ENCODE peak calls at places on chromosomes 5 and 9, in eight cellular contexts. T is BE2C, K is fibroblast of lung, C is sigmoid colon, F is gastrocnemius medialis, U is HFFc6, R is GM12878, H is cardiac fibroblast. I is an unnamed sample.

GRCh38 chr9:108478431-108478837 is 377.4 kb downstream of the ACTL7B start:
- DNase-seq in T (peak), K (peak), C (peak), F (peak), U (peak), R (no peak), H (peak), I (no peak)

GRCh38 chr5:90530736-90531487 is 1.5 kb upstream of the LYSMD3 start:
- DNase-seq in T (no peak), K (no peak), C (no peak), F (no peak), U (no peak), R (no peak), H (peak), I (no peak)

GRCh38 chr5:80959768-80960442 is at the start of gene RASGRF2:
- DNase-seq in T (peak), K (peak), C (peak), F (no peak), U (no peak), R (no peak), H (no peak), I (peak)

GRCh38 chr5:18281947-18282557 is 647.8 kb downstream of the TAF11L14 start:
- DNase-seq in T (no peak), K (peak), C (no peak), F (no peak), U (peak), R (no peak), H (peak), I (peak)

GRCh38 chr9:74935008-74935407 is 17.7 kb downstream of the C9orf40 start:
- DNase-seq in T (no peak), K (no peak), C (no peak), F (no peak), U (no peak), R (no peak), H (no peak), I (no peak)

GRCh38 chr9:14687042-14687719 is 6.1 kb downstream of the ZDHHC21 start:
- DNase-seq in T (no peak), K (peak), C (no peak), F (no peak), U (peak), R (no peak), H (peak), I (no peak)

GRCh38 chr9:33903157-33903780 is 86.3 kb downstream of the UBE2R2 start:
- DNase-seq in T (no peak), K (no peak), C (no peak), F (no peak), U (no peak), R (no peak), H (peak), I (no peak)

GRCh38 chr9:108850293-108850897 is 5.4 kb downstream of the ACTL7B start:
- DNase-seq in T (no peak), K (peak), C (no peak), F (no peak), U (peak), R (no peak), H (peak), I (peak)

GRCh38 chr9:104088416-104088815 is 5.7 kb upstream of the SMC2 start:
- DNase-seq in T (no peak), K (peak), C (no peak), F (no peak), U (no peak), R (no peak), H (no peak), I (no peak)

GRCh38 chr9:35272989-35273388 is 111.2 kb downstream of the UNC13B start:
- DNase-seq in T (no peak), K (peak), C (no peak), F (no peak), U (peak), R (no peak), H (peak), I (no peak)

GRCh38 chr5:79263-79662 is 12.7 kb upstream of the PLEKHG4B start:
- DNase-seq in T (no peak), K (no peak), C (no peak), F (no peak), U (no peak), R (no peak), H (no peak), I (no peak)

GRCh38 chr5:96823900-96824351 is 16.2 kb upstream of the ERAP1 start:
- DNase-seq in T (peak), K (peak), C (no peak), F (no peak), U (peak), R (no peak), H (peak), I (no peak)

GRCh38 chr9:131951905-131952304 is 127.8 kb downstream of the MED27 start:
- DNase-seq in T (peak), K (peak), C (no peak), F (peak), U (no peak), R (no peak), H (peak), I (no peak)

GRCh38 chr9:132141948-132142594 is 19.8 kb upstream of the NTNG2 start:
- DNase-seq in T (no peak), K (no peak), C (no peak), F (no peak), U (no peak), R (no peak), H (no peak), I (no peak)

GRCh38 chr5:53927668-53928247 is 367.3 kb downstream of the NDUFS4 start:
- DNase-seq in T (no peak), K (no peak), C (no peak), F (no peak), U (no peak), R (no peak), H (no peak), I (no peak)

GRCh38 chr5:373710-374602 is 52.4 kb downstream of the AHRR start:
- DNase-seq in T (peak), K (peak), C (no peak), F (no peak), U (peak), R (no peak), H (peak), I (peak)

GRCh38 chr5:151799407-151799806 is 27.7 kb downstream of the G3BP1 start:
- DNase-seq in T (no peak), K (no peak), C (no peak), F (no peak), U (peak), R (no peak), H (no peak), I (no peak)

GRCh38 chr9:79567671-79568098 is 4.1 kb upstream of the TLE4 start:
- DNase-seq in T (no peak), K (no peak), C (no peak), F (no peak), U (peak), R (no peak), H (no peak), I (no peak)
- TF ChIP-seq CTCF in T (peak), K (no peak), C (no peak), F (no peak), U (peak), R (peak), H (no peak), I (no peak)

GRCh38 chr5:100161868-100162267 is 373.3 kb upstream of the FAM174A start:
- DNase-seq in T (no peak), K (no peak), C (no peak), F (no peak), U (no peak), R (no peak), H (no peak), I (no peak)
- TF ChIP-seq CTCF in T (no peak), K (no peak), C (no peak), F (no peak), U (no peak), R (no peak), H (no peak), I (no peak)

DNA sequence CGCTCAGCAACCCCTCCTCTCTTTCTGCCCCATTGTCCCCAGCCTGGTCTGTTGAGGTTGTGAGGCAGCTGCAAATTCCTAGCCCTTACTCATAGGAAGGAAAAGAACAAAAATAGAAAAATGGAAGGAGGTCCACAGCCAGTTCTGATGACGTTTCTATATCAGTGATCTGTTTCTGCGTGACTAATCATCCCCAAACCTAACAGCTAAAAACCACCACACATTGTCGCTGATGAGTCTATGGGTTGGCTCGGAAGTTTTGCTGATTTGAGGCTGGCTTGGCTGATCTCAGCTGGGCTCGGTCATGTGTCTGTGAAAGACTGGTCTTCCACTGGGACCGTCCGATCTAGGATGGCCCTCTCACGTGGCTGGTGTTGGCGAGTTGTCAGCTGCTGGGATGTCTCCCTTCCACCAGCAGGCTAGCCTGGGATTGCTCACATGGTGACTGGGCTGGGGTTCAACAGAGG is 200.6 kb upstream of the ZNF618 start:
- DNase-seq in T (no peak), K (peak), C (peak), F (peak), U (peak), R (no peak), H (peak), I (no peak)
- TF ChIP-seq CTCF in T (no peak), K (no peak), C (no peak), F (no peak), U (peak), R (no peak), H (peak), I (no peak)

GRCh38 chr9:128787583-128788156 is 617 bp downstream of the TBC1D13 start:
- DNase-seq in T (no peak), K (peak), C (no peak), F (no peak), U (no peak), R (no peak), H (peak), I (peak)

GRCh38 chr9:128788445-128788844 is 1.4 kb downstream of the TBC1D13 start:
- DNase-seq in T (no peak), K (no peak), C (no peak), F (no peak), U (no peak), R (no peak), H (no peak), I (no peak)

GRCh38 chr9:128792134-128792533 is 5.1 kb downstream of the TBC1D13 start:
- DNase-seq in T (no peak), K (no peak), C (no peak), F (no peak), U (no peak), R (no peak), H (no peak), I (no peak)

GRCh38 chr9:128790536-128790935 is 3.5 kb downstream of the TBC1D13 start:
- DNase-seq in T (no peak), K (no peak), C (no peak), F (no peak), U (no peak), R (no peak), H (no peak), I (no peak)

GRCh38 chr9:128792978-128793686 is 6.1 kb downstream of the TBC1D13 start:
- DNase-seq in T (no peak), K (no peak), C (no peak), F (no peak), U (no peak), R (no peak), H (no peak), I (no peak)
- TF ChIP-seq CTCF in T (no peak), K (no peak), C (no peak), F (no peak), U (no peak), R (no peak), H (no peak), I (no peak)

GRCh38 chr5:71738962-71739361 is 19.9 kb downstream of the CARTPT start:
- DNase-seq in T (no peak), K (no peak), C (no peak), F (no peak), U (no peak), R (peak), H (no peak), I (peak)

GRCh38 chr5:71737931-71738539 is 19.0 kb downstream of the CARTPT start:
- DNase-seq in T (no peak), K (no peak), C (no peak), F (no peak), U (no peak), R (no peak), H (no peak), I (no peak)

GRCh38 chr5:71744009-71744792 is 25.1 kb downstream of the CARTPT start:
- DNase-seq in T (no peak), K (no peak), C (no peak), F (no peak), U (no peak), R (no peak), H (no peak), I (no peak)

GRCh38 chr5:71743135-71743534 is 24.1 kb downstream of the CARTPT start:
- DNase-seq in T (no peak), K (peak), C (no peak), F (no peak), U (no peak), R (no peak), H (no peak), I (no peak)

DNA sequence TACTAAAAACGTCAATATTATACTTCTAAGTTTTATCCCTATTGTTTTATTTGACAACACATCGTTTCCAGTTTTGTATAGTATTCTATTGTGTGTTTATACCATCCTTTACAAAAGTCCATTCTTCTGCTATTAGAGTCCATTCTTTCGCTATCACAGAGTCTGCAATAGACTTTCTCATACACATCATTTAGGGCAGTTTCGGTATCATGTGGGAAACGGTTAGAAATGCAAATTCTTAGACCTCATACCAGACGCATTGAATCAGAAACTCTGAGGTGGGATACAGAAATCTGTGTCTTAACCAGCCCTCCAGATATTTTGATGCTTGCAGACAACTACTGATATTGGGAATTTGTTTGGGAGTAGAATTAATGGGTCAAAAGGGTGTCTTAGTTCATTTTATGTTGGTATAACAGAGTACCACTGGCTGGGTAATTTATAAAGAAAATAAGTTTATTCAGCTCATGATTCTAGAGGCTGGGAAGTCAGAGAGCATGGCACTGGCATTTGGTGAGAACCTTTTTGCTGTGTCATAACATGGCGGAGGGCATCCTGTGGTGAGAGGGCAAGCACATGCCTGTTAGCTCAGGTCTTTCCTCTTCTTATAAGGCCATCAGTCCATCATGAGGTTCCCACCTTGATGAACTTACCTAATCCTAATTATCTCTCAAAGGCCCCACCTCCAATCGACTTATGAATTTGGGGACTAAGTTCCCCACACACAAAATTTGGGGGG is 21.1 kb downstream of the CARTPT start:
- DNase-seq in T (no peak), K (no peak), C (no peak), F (no peak), U (no peak), R (peak), H (no peak), I (peak)
- TF ChIP-seq CTCF in T (no peak), K (no peak), C (no peak), F (no peak), U (no peak), R (no peak), H (no peak), I (no peak)

GRCh38 chr9:2028888-2029287 is 13.7 kb downstream of the SMARCA2 start:
- DNase-seq in T (no peak), K (no peak), C (no peak), F (no peak), U (no peak), R (no peak), H (no peak), I (no peak)

GRCh38 chr9:2027761-2028160 is 12.6 kb downstream of the SMARCA2 start:
- DNase-seq in T (no peak), K (no peak), C (no peak), F (no peak), U (no peak), R (no peak), H (no peak), I (no peak)

GRCh38 chr9:2026598-2026997 is 11.5 kb downstream of the SMARCA2 start:
- DNase-seq in T (no peak), K (no peak), C (no peak), F (no peak), U (no peak), R (no peak), H (no peak), I (no peak)

GRCh38 chr9:2032234-2032633 is 17.1 kb downstream of the SMARCA2 start:
- DNase-seq in T (no peak), K (no peak), C (no peak), F (no peak), U (no peak), R (no peak), H (no peak), I (no peak)

DNA sequence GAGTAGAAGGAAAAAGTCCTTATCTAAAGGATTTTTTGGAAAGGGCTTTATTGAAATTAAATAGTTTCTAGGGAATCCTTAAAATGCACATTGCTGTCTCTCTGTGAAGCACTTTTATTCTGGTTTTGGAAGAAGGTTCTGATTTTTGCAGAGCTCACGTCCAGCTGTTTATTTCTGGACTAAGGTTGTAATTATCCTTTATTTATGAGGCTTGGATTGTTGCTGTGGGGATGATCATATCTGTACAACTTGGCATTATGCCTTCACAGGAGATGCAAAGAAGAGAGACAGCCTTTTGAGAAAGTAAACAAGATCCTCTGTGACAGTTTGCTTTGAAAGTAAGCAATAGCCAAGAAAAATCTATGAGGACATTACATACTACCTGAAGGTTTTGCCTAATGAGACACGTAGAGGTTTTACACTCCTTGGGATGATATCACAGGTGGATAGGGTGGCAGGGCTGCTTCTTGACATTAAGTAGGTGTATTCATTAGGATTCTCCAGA is 14.6 kb downstream of the SMARCA2 start:
- DNase-seq in T (no peak), K (no peak), C (no peak), F (no peak), U (no peak), R (no peak), H (no peak), I (no peak)
- TF ChIP-seq CTCF in T (no peak), K (no peak), C (no peak), F (no peak), U (no peak), R (no peak), H (no peak), I (no peak)

GRCh38 chr5:134527156-134527960 is 1.9 kb downstream of the JADE2 start:
- DNase-seq in T (peak), K (peak), C (peak), F (peak), U (peak), R (no peak), H (peak), I (peak)

GRCh38 chr5:134525687-134526482 is 415 bp downstream of the JADE2 start:
- DNase-seq in T (peak), K (peak), C (peak), F (peak), U (peak), R (no peak), H (peak), I (peak)

GRCh38 chr5:134524826-134525686 is at the start of gene JADE2:
- DNase-seq in T (peak), K (peak), C (peak), F (peak), U (peak), R (no peak), H (peak), I (peak)

GRCh38 chr5:134527961-134528424 is 2.5 kb downstream of the JADE2 start:
- DNase-seq in T (no peak), K (no peak), C (no peak), F (no peak), U (no peak), R (no peak), H (no peak), I (no peak)

GRCh38 chr5:134526483-134527155 is 1.1 kb downstream of the JADE2 start:
- DNase-seq in T (peak), K (no peak), C (peak), F (peak), U (peak), R (no peak), H (no peak), I (peak)
- TF ChIP-seq CTCF in T (peak), K (peak), C (peak), F (peak), U (peak), R (peak), H (peak), I (no peak)